ENCODE peak calls at places on chromosome 10, in eight cellular contexts. V is GM23338; W is CD8-positive, alpha-beta memory T cell; D is thoracic aorta; R is uterus; E is MM.1S; P is neuronal stem cell; G is GM23248. N is an unnamed sample.

GRCh38 chr10:49094707-49095106 is 20.6 kb downstream of the VSTM4 start:
- DNase-seq in G (no peak), P (no peak), R (no peak), W (no peak), E (no peak), D (no peak), V (no peak), N (no peak)

GRCh38 chr10:44008917-44009620 is 360.4 kb upstream of the ZNF32 start:
- DNase-seq in E (peak; percentile 13), G (no peak), W (no peak), R (no peak), D (no peak), V (no peak), P (no peak), N (no peak)

GRCh38 chr10:121696854-121697253 is 98.6 kb upstream of the FGFR2 start:
- DNase-seq in E (peak; percentile 28), D (no peak), G (peak; percentile 7), W (no peak), P (no peak), R (no peak), V (peak; percentile 87), N (peak; percentile 23)

GRCh38 chr10:78805176-78805575 is 263.6 kb upstream of the ZMIZ1 start:
- DNase-seq in G (peak; percentile 98), E (no peak), R (peak; percentile 79), P (no peak), V (no peak), W (no peak), D (peak; percentile 36), N (peak; percentile 31)

GRCh38 chr10:44860811-44861751 is 50.1 kb upstream of the TMEM72 start:
- DNase-seq in G (peak; percentile 97), E (no peak), D (peak; percentile 22), V (no peak), R (peak; percentile 46), P (no peak), W (no peak), N (no peak)

GRCh38 chr10:71302874-71303568 is 16.0 kb upstream of the SLC29A3 start:
- DNase-seq in G (peak; percentile 69), R (no peak), E (peak; percentile 68), W (peak; percentile 23), P (peak; percentile 32), D (no peak), V (peak; percentile 83), N (no peak)

GRCh38 chr10:93412801-93413200 is 69.3 kb downstream of the MYOF start:
- DNase-seq in G (no peak), R (no peak), V (no peak), E (no peak), D (no peak), P (no peak), W (no peak), N (no peak)

GRCh38 chr10:19719320-19719719 is 96.9 kb upstream of the PLXDC2 start:
- DNase-seq in R (no peak), P (no peak), E (no peak), D (no peak), G (peak; percentile 71), V (no peak), W (no peak), N (no peak)

GRCh38 chr10:69130251-69130650 is 6.3 kb downstream of the VPS26A start:
- DNase-seq in D (no peak), W (no peak), P (no peak), G (peak; percentile 55), R (no peak), E (no peak), V (no peak), N (no peak)

GRCh38 chr10:51230828-51231227 is 156.5 kb downstream of the PRKG1 start:
- DNase-seq in R (no peak), V (peak; percentile 61), P (no peak), W (no peak), D (no peak), G (no peak), E (no peak), N (no peak)

GRCh38 chr10:74669210-74669609 is 157.2 kb upstream of the KAT6B start:
- DNase-seq in E (no peak), V (no peak), W (no peak), R (no peak), G (no peak), D (no peak), P (no peak), N (no peak)

GRCh38 chr10:24793648-24794379 is 70.1 kb upstream of the ARHGAP21 start:
- DNase-seq in P (no peak), W (no peak), D (no peak), G (peak; percentile 72), R (no peak), E (no peak), V (no peak), N (no peak)

GRCh38 chr10:98676895-98677294 is 230.2 kb upstream of the HPS1 start:
- DNase-seq in W (no peak), R (no peak), P (no peak), D (no peak), V (peak; percentile 53), G (peak; percentile 21), E (no peak), N (no peak)

GRCh38 chr10:58189269-58189668 is 78.4 kb downstream of the IPMK start:
- DNase-seq in V (no peak), D (no peak), G (peak; percentile 23), W (no peak), E (no peak), R (no peak), P (no peak), N (no peak)

GRCh38 chr10:72009430-72010081 is 45.4 kb downstream of the CHST3 start:
- DNase-seq in D (peak; percentile 93), G (peak; percentile 96), R (peak; percentile 97), E (no peak), V (peak; percentile 53), W (no peak), P (peak; percentile 27), N (no peak)

GRCh38 chr10:11186330-11186729 is 168.7 kb downstream of the CELF2 start:
- DNase-seq in G (no peak), D (no peak), W (no peak), E (no peak), R (no peak), P (no peak), V (no peak), N (no peak)

GRCh38 chr10:11895108-11895466 is 71.9 kb downstream of the PROSER2 start:
- DNase-seq in D (no peak), V (no peak), W (no peak), P (no peak), G (no peak), E (no peak), R (no peak), N (no peak)

GRCh38 chr10:48289652-48290238 is 15.2 kb upstream of the FRMPD2 start:
- DNase-seq in R (peak; percentile 25), G (peak; percentile 66), W (peak; percentile 25), V (peak; percentile 82), P (peak; percentile 72), D (no peak), E (peak; percentile 46), N (peak; percentile 74)

GRCh38 chr10:114694062-114694461 is 36.0 kb upstream of the ABLIM1 start:
- DNase-seq in W (peak; percentile 20), P (no peak), R (no peak), D (no peak), V (no peak), E (no peak), G (no peak), N (no peak)

GRCh38 chr10:86658261-86658741 is 4.0 kb downstream of the OPN4 start:
- DNase-seq in G (no peak), W (no peak), V (no peak), P (no peak), D (no peak), R (peak; percentile 13), E (no peak), N (no peak)

GRCh38 chr10:123792579-123792978 is 99.0 kb downstream of the CPXM2 start:
- DNase-seq in R (no peak), E (no peak), P (no peak), D (no peak), W (no peak), V (no peak), G (no peak), N (no peak)

GRCh38 chr10:30737931-30738391 is 108.4 kb upstream of the LYZL2 start:
- DNase-seq in V (no peak), W (no peak), D (no peak), R (no peak), P (no peak), G (no peak), E (no peak), N (no peak)

GRCh38 chr10:103820101-103821062 is 35.0 kb downstream of the SH3PXD2A start:
- DNase-seq in E (no peak), V (no peak), R (peak; percentile 85), D (no peak), P (no peak), W (no peak), G (peak; percentile 62), N (peak; percentile 55)

GRCh38 chr10:5888843-5889623 is 660 bp downstream of the ANKRD16 start:
- DNase-seq in E (peak; percentile 50), R (peak; percentile 40), G (peak; percentile 66), V (peak; percentile 70), P (peak; percentile 61), W (peak; percentile 40), D (no peak), N (peak; percentile 32)
- H3K36me3 ChIP-seq in E (peaks cover 9% of the 10 kb centered on the region), R (no peaks in the 10 kb centered on the region), G (peaks cover 5% of the 10 kb centered on the region), V (peaks cover 13% of the 10 kb centered on the region), P (peaks cover 9% of the 10 kb centered on the region), W (peaks cover 1% of the 10 kb centered on the region), D (peaks cover 9% of the 10 kb centered on the region), N (no peaks in the 10 kb centered on the region)

GRCh38 chr10:9833871-9834454 is 1183.7 kb upstream of the CELF2 start:
- DNase-seq in G (no peak), V (peak; percentile 7), R (no peak), E (no peak), W (no peak), P (no peak), D (no peak), N (no peak)
- H3K27me3 ChIP-seq in G (no peaks in the 10 kb centered on the region), V (no peaks in the 10 kb centered on the region), R (no peaks in the 10 kb centered on the region), E (no peaks in the 10 kb centered on the region), W (no peaks in the 10 kb centered on the region), P (no peaks in the 10 kb centered on the region), D (no peaks in the 10 kb centered on the region), N (no peaks in the 10 kb centered on the region)

GRCh38 chr10:87916515-87916914 is 53.1 kb downstream of the PTEN start:
- DNase-seq in D (no peak), E (no peak), P (no peak), V (no peak), R (no peak), W (no peak), G (peak; percentile 11), N (no peak)

GRCh38 chr10:87915406-87915805 is 52.0 kb downstream of the PTEN start:
- DNase-seq in P (peak; percentile 46), G (no peak), D (no peak), V (peak; percentile 69), E (no peak), R (no peak), W (no peak), N (no peak)

GRCh38 chr10:87918254-87918859 is 54.9 kb downstream of the PTEN start:
- DNase-seq in E (no peak), W (peak; percentile 6), G (no peak), D (no peak), V (no peak), P (no peak), R (no peak), N (no peak)

GRCh38 chr10:87915989-87916388 is 52.6 kb downstream of the PTEN start:
- DNase-seq in P (no peak), V (no peak), R (no peak), W (no peak), D (no peak), E (no peak), G (peak; percentile 32), N (no peak)

GRCh38 chr10:87913170-87913921 is 49.9 kb downstream of the PTEN start:
- DNase-seq in E (no peak), G (no peak), D (no peak), P (peak; percentile 5), W (no peak), R (no peak), V (no peak), N (no peak)
- H3K4me1 ChIP-seq in E (no peaks in the 10 kb centered on the region), G (peaks cover 18% of the 10 kb centered on the region), D (peaks cover 31% of the 10 kb centered on the region), P (peaks cover 4% of the 10 kb centered on the region), W (peaks cover 30% of the 10 kb centered on the region), R (peaks cover 4% of the 10 kb centered on the region), V (peaks cover 12% of the 10 kb centered on the region), N (peaks cover 12% of the 10 kb centered on the region)

GRCh38 chr10:119045561-119045960 is 16.0 kb downstream of the NANOS1 start:
- DNase-seq in R (no peak), V (no peak), W (no peak), P (no peak), D (no peak), E (no peak), G (no peak), N (no peak)
- H3K36me3 ChIP-seq in R (no peaks in the 10 kb centered on the region), V (peaks cover 98% of the 10 kb centered on the region), W (peaks cover 74% of the 10 kb centered on the region), P (peaks cover 46% of the 10 kb centered on the region), D (peaks cover 65% of the 10 kb centered on the region), E (peaks cover 28% of the 10 kb centered on the region), G (peaks cover 98% of the 10 kb centered on the region), N (peaks cover 12% of the 10 kb centered on the region)